ENCODE peak calls at places on chromosome 19, in four cellular contexts. G, M, W and F are unnamed samples.

GRCh38 chr19:49114630-49115363 is 627 bp downstream of the LIN7B start:
- DNase-seq in W (peak; percentile 32), G (peak; percentile 56), M (no peak), F (no peak)

GRCh38 chr19:3162418-3163229 is 15.9 kb upstream of the S1PR4 start:
- DNase-seq in W (no peak), G (no peak), M (no peak), F (no peak)

GRCh38 chr19:18531485-18531884 is 9.6 kb upstream of the ELL start:
- DNase-seq in W (no peak), G (no peak), M (no peak), F (no peak)

GRCh38 chr19:1263198-1263597 is 5.9 kb upstream of the CIRBP start:
- DNase-seq in W (no peak), M (no peak), G (no peak), F (peak; percentile 16)

GRCh38 chr19:23263396-23263795 is 13.2 kb upstream of the ZNF724 start:
- DNase-seq in G (no peak), M (no peak), W (no peak), F (no peak)

GRCh38 chr19:295687-296370 is 4.6 kb upstream of the PLPP2 start:
- DNase-seq in G (no peak), W (no peak), M (no peak), F (no peak)

GRCh38 chr19:31015778-31016177 is 333.5 kb downstream of the TSHZ3 start:
- DNase-seq in M (no peak), G (no peak), W (no peak), F (no peak)

GRCh38 chr19:2455481-2456300 is 1.1 kb downstream of the LMNB2 start:
- DNase-seq in W (no peak), M (no peak), G (peak; percentile 24), F (no peak)

GRCh38 chr19:46928951-46929350 is 68.2 kb downstream of the ARHGAP35 start:
- DNase-seq in M (no peak), G (no peak), W (peak; percentile 40), F (no peak)

GRCh38 chr19:4267101-4267900 is 11.8 kb upstream of the SHD start:
- DNase-seq in G (peak; percentile 56), M (peak; percentile 30), W (peak; percentile 52), F (peak; percentile 61)